ENCODE peak calls at places on chromosome 7, in nine cellular contexts. X is skeletal muscle cell; Q is cortex of kidney; N is HCEC 1CT; H is activated gamma-delta T cell treated with Interleukin-2 at 50 U/mL for 16 hours; D is fibroblast of pulmonary artery; B is activated CD4-positive, CD25-positive, alpha-beta regulatory T cell; G is amygdala; I is effector CD4-positive, alpha-beta T cell. Z is an unnamed sample.
A peak's percentile ranks its signal among the peaks of the same experiment; 100 is the strongest.

GRCh38 chr7:50727072-50727471 is 55.6 kb downstream of the GRB10 start:
- DNase-seq in X (no peak), Q (no peak), N (no peak), H (no peak), D (peak; percentile 53), B (no peak), G (no peak), I (no peak), Z (peak; percentile 19)

GRCh38 chr7:101677421-101678137 is 48.5 kb upstream of the MYL10 start:
- DNase-seq in X (no peak), Q (no peak), N (peak; percentile 25), H (no peak), D (no peak), B (no peak), G (no peak), I (no peak), Z (peak; percentile 37)

GRCh38 chr7:29139796-29140195 is 6.5 kb downstream of the CPVL start:
- DNase-seq in X (no peak), Q (no peak), N (no peak), H (no peak), D (no peak), B (no peak), G (no peak), I (no peak), Z (no peak)

GRCh38 chr7:30692438-30692837 is 10.2 kb upstream of the CRHR2 start:
- DNase-seq in X (no peak), Q (no peak), N (no peak), H (no peak), D (no peak), B (no peak), G (no peak), I (no peak), Z (no peak)

GRCh38 chr7:156261581-156261980 is 379.0 kb upstream of the RNF32 start:
- DNase-seq in X (no peak), Q (no peak), N (no peak), H (no peak), D (no peak), B (no peak), G (no peak), I (no peak), Z (no peak)

GRCh38 chr7:11193131-11193867 is 219.6 kb downstream of the PHF14 start:
- DNase-seq in X (no peak), Q (no peak), N (no peak), H (no peak), D (peak; percentile 51), B (no peak), G (no peak), I (no peak), Z (no peak)

GRCh38 chr7:157905740-157906461 is 569.1 kb downstream of the DNAJB6 start:
- DNase-seq in X (no peak), Q (no peak), N (no peak), H (no peak), D (no peak), B (no peak), G (no peak), I (no peak), Z (no peak)

GRCh38 chr7:117715784-117716445 is 157.3 kb downstream of the CTTNBP2 start:
- DNase-seq in X (no peak), Q (no peak), N (peak; percentile 35), H (no peak), D (peak; percentile 81), B (no peak), G (peak; percentile 26), I (no peak), Z (peak; percentile 75)

GRCh38 chr7:64557601-64558322 is 5.1 kb downstream of the ZNF680 start:
- DNase-seq in X (no peak), Q (no peak), N (no peak), H (no peak), D (no peak), B (no peak), G (no peak), I (no peak), Z (no peak)

GRCh38 chr7:22723171-22723601 is 3.8 kb upstream of the IL6 start:
- DNase-seq in X (no peak), Q (no peak), N (peak; percentile 19), H (no peak), D (peak; percentile 56), B (no peak), G (no peak), I (no peak), Z (peak; percentile 47)

GRCh38 chr7:157158400-157158799 is 19.7 kb downstream of the UBE3C start:
- DNase-seq in X (no peak), Q (no peak), N (no peak), H (no peak), D (no peak), B (no peak), G (no peak), I (no peak), Z (no peak)

GRCh38 chr7:152894295-152895170 is 135.0 kb downstream of the ACTR3B start:
- DNase-seq in X (no peak), Q (no peak), N (no peak), H (no peak), D (peak; percentile 1), B (no peak), G (no peak), I (no peak), Z (no peak)

GRCh38 chr7:73727963-73728362 is 8.5 kb upstream of the STX1A start:
- DNase-seq in X (no peak), Q (no peak), N (no peak), H (no peak), D (no peak), B (no peak), G (no peak), I (no peak), Z (no peak)

GRCh38 chr7:158821173-158822021 is 7.9 kb downstream of the ESYT2 start:
- DNase-seq in X (peak; percentile 49), Q (no peak), N (peak; percentile 78), H (no peak), D (peak; percentile 82), B (no peak), G (no peak), I (no peak), Z (peak; percentile 75)

GRCh38 chr7:2681954-2682799 is 5.8 kb upstream of the AMZ1 start:
- DNase-seq in X (no peak), Q (no peak), N (no peak), H (no peak), D (no peak), B (no peak), G (peak; percentile 95), I (no peak), Z (no peak)

GRCh38 chr7:23530355-23530754 is 1.4 kb downstream of the TRA2A start:
- DNase-seq in X (no peak), Q (no peak), N (peak; percentile 23), H (peak; percentile 21), D (peak; percentile 55), B (no peak), G (no peak), I (peak; percentile 29), Z (peak; percentile 31)

GRCh38 chr7:121519548-121520521 is 123.7 kb upstream of the FAM3C start:
- DNase-seq in X (peak; percentile 39), Q (no peak), N (no peak), H (no peak), D (no peak), B (no peak), G (no peak), I (no peak), Z (no peak)

GRCh38 chr7:120311028-120311788 is 38.2 kb downstream of the KCND2 start:
- DNase-seq in X (no peak), Q (no peak), N (no peak), H (no peak), D (no peak), B (no peak), G (no peak), I (no peak), Z (no peak)

GRCh38 chr7:106421181-106421762 is 136.5 kb upstream of the NAMPT start:
- DNase-seq in X (peak; percentile 93), Q (no peak), N (peak; percentile 84), H (no peak), D (peak; percentile 100), B (no peak), G (peak; percentile 36), I (no peak), Z (peak; percentile 95)

GRCh38 chr7:158110661-158111555 is 476.7 kb downstream of the PTPRN2 start:
- DNase-seq in X (no peak), Q (no peak), N (no peak), H (no peak), D (no peak), B (no peak), G (no peak), I (no peak), Z (no peak)

GRCh38 chr7:2930310-2931033 is 86.4 kb upstream of the GNA12 start:
- DNase-seq in X (no peak), Q (no peak), N (no peak), H (no peak), D (no peak), B (no peak), G (no peak), I (no peak), Z (no peak)

GRCh38 chr7:139738101-139738489 is 39.7 kb downstream of the HIPK2 start:
- DNase-seq in X (no peak), Q (no peak), N (no peak), H (no peak), D (peak; percentile 44), B (no peak), G (peak; percentile 63), I (no peak), Z (peak; percentile 68)

GRCh38 chr7:137462847-137463246 is 119.3 kb upstream of the PTN start:
- DNase-seq in X (no peak), Q (no peak), N (no peak), H (no peak), D (no peak), B (no peak), G (no peak), I (no peak), Z (no peak)

GRCh38 chr7:44222074-44222473 is 21.3 kb downstream of the YKT6 start:
- DNase-seq in X (no peak), Q (no peak), N (no peak), H (no peak), D (no peak), B (no peak), G (no peak), I (no peak), Z (no peak)

GRCh38 chr7:158255156-158255555 is 332.5 kb downstream of the PTPRN2 start:
- DNase-seq in X (no peak), Q (no peak), N (no peak), H (no peak), D (no peak), B (no peak), G (no peak), I (no peak), Z (no peak)

Z was measured in IMR-90.